ENCODE peak calls at places on chromosomes 7 and 10, in five cellular contexts. M is AML-193; J is B cell; E is stimulated activated CD8-positive, alpha-beta memory T cell treated with anti-CD3 and anti-CD28 coated beads, Interleukin-12 subunit alpha, Interleukin-12 subunit beta, amount 100 ng/mL, for 1 hour; H is neural crest cell. P is an unnamed sample.

GRCh38 chr7:45975847-45976484 is 54.9 kb upstream of the IGFBP3 start:
- DNase-seq in M (no peak), J (no peak), E (no peak), H (no peak), P (no peak)

GRCh38 chr7:15801565-15801964 is 115.1 kb upstream of the MEOX2 start:
- DNase-seq in M (no peak), J (no peak), E (no peak), H (no peak), P (no peak)

GRCh38 chr10:58177362-58177947 is 90.2 kb downstream of the IPMK start:
- DNase-seq in M (peak; percentile 27), J (peak; percentile 14), E (no peak), H (no peak), P (peak; percentile 16)

GRCh38 chr7:100891555-100891954 is 2.0 kb upstream of the UFSP1 start:
- DNase-seq in M (no peak), J (no peak), E (no peak), H (no peak), P (no peak)

GRCh38 chr10:15167411-15168295 is 840 bp downstream of the NMT2 start:
- DNase-seq in M (no peak), J (peak; percentile 71), E (peak; percentile 12), H (peak; percentile 68), P (no peak)

GRCh38 chr7:50022451-50022850 is 70.6 kb downstream of the ZPBP start:
- DNase-seq in M (no peak), J (no peak), E (no peak), H (no peak), P (no peak)

GRCh38 chr10:71582019-71582418 is 137.6 kb downstream of the C10orf105 start:
- DNase-seq in M (peak; percentile 27), J (no peak), E (no peak), H (peak; percentile 45), P (peak; percentile 5)

GRCh38 chr7:16811555-16811954 is 6.8 kb upstream of the AGR2 start:
- DNase-seq in M (no peak), J (no peak), E (no peak), H (no peak), P (peak; percentile 66)

GRCh38 chr10:8052344-8052969 is 2.0 kb upstream of the GATA3 start:
- DNase-seq in M (no peak), J (peak; percentile 31), E (no peak), H (no peak), P (no peak)

GRCh38 chr7:42868456-42868855 is 43.4 kb downstream of the C7orf25 start:
- DNase-seq in M (no peak), J (no peak), E (no peak), H (no peak), P (no peak)

GRCh38 chr10:100735345-100736143 is 9.8 kb upstream of the PAX2 start:
- DNase-seq in M (no peak), J (no peak), E (no peak), H (no peak), P (no peak)

GRCh38 chr10:93542358-93542791 is 24.1 kb upstream of the FFAR4 start:
- DNase-seq in M (no peak), J (no peak), E (no peak), H (no peak), P (no peak)

GRCh38 chr7:26612742-26613141 is 251.6 kb downstream of the SKAP2 start:
- DNase-seq in M (no peak), J (no peak), E (no peak), H (no peak), P (no peak)

GRCh38 chr10:129498680-129499079 is 31.6 kb downstream of the MGMT start:
- DNase-seq in M (no peak), J (no peak), E (no peak), H (no peak), P (no peak)

GRCh38 chr7:100887186-100887954 is 2.1 kb downstream of the UFSP1 start:
- DNase-seq in M (peak; percentile 73), J (peak; percentile 87), E (no peak), H (no peak), P (peak; percentile 96)

GRCh38 chr7:14688208-14688607 is 214.3 kb downstream of the DGKB start:
- DNase-seq in M (no peak), J (no peak), E (no peak), H (no peak), P (no peak)

GRCh38 chr10:117320050-117320665 is 55.1 kb downstream of the PDZD8 start:
- DNase-seq in M (peak; percentile 26), J (peak; percentile 3), E (no peak), H (no peak), P (no peak)